ENCODE peak calls at places on chromosome 14, in ten cellular contexts. One of them, this sample, is unnamed.

GRCh38 chr14:21768116-21768874 is 94.7 kb upstream of the OR4E1 start:
- DNase-seq in NCI-H774: no peak
- DNase-seq in activated T-cell treated with anti-CD3 and anti-CD28 coated beads, Interleukin-2, amount 50 U/mL, for 72 hours: peak; percentile 19
- DNase-seq in stimulated activated naive CD8-positive, alpha-beta T cell treated with anti-CD3 and anti-CD28 coated beads, Interleukin-15, Interleukin-2, amounts not matched to agents 100 U/mL and 50 U/mL, for 24 hours: no peak
- DNase-seq in effector CD4-positive, alpha-beta T cell: no peak
- DNase-seq in GM10248: peak; percentile 14
- DNase-seq in T-helper 9 cell: no peak
- DNase-seq in HS-5: no peak
- DNase-seq in GM04504: no peak
- DNase-seq in stimulated activated CD4-positive, alpha-beta T cell treated with anti-CD3 and anti-CD28 coated beads, Interleukin-4, amount 100 ng/mL, for 48 hours: no peak
- DNase-seq in this sample: no peak

GRCh38 chr14:35347323-35348043 is 55.3 kb downstream of the PSMA6 start:
- DNase-seq in activated T-cell treated with anti-CD3 and anti-CD28 coated beads, Interleukin-2, amount 50 U/mL, for 72 hours: no peak
- DNase-seq in GM10248: no peak
- DNase-seq in T-helper 9 cell: no peak
- DNase-seq in stimulated activated CD4-positive, alpha-beta T cell treated with anti-CD3 and anti-CD28 coated beads, Interleukin-4, amount 100 ng/mL, for 48 hours: no peak
- DNase-seq in GM04504: no peak
- DNase-seq in HS-5: no peak
- DNase-seq in stimulated activated naive CD8-positive, alpha-beta T cell treated with anti-CD3 and anti-CD28 coated beads, Interleukin-15, Interleukin-2, amounts not matched to agents 100 U/mL and 50 U/mL, for 24 hours: no peak
- DNase-seq in effector CD4-positive, alpha-beta T cell: no peak
- DNase-seq in NCI-H774: no peak
- DNase-seq in this sample: no peak

GRCh38 chr14:92503756-92504491 is 9.7 kb upstream of the RIN3 start:
- DNase-seq in NCI-H774: no peak
- DNase-seq in HS-5: peak; percentile 77
- DNase-seq in GM10248: no peak
- DNase-seq in GM04504: peak; percentile 72
- DNase-seq in activated T-cell treated with anti-CD3 and anti-CD28 coated beads, Interleukin-2, amount 50 U/mL, for 72 hours: no peak
- DNase-seq in effector CD4-positive, alpha-beta T cell: no peak
- DNase-seq in stimulated activated CD4-positive, alpha-beta T cell treated with anti-CD3 and anti-CD28 coated beads, Interleukin-4, amount 100 ng/mL, for 48 hours: no peak
- DNase-seq in T-helper 9 cell: no peak
- DNase-seq in stimulated activated naive CD8-positive, alpha-beta T cell treated with anti-CD3 and anti-CD28 coated beads, Interleukin-15, Interleukin-2, amounts not matched to agents 100 U/mL and 50 U/mL, for 24 hours: no peak
- DNase-seq in this sample: no peak

GRCh38 chr14:103188691-103189480 is 65.6 kb downstream of the TNFAIP2 start:
- DNase-seq in effector CD4-positive, alpha-beta T cell: peak; percentile 2
- DNase-seq in stimulated activated naive CD8-positive, alpha-beta T cell treated with anti-CD3 and anti-CD28 coated beads, Interleukin-15, Interleukin-2, amounts not matched to agents 100 U/mL and 50 U/mL, for 24 hours: peak; percentile 35
- DNase-seq in HS-5: no peak
- DNase-seq in stimulated activated CD4-positive, alpha-beta T cell treated with anti-CD3 and anti-CD28 coated beads, Interleukin-4, amount 100 ng/mL, for 48 hours: peak; percentile 7
- DNase-seq in GM10248: no peak
- DNase-seq in activated T-cell treated with anti-CD3 and anti-CD28 coated beads, Interleukin-2, amount 50 U/mL, for 72 hours: peak; percentile 51
- DNase-seq in NCI-H774: no peak
- DNase-seq in T-helper 9 cell: peak; percentile 5
- DNase-seq in GM04504: no peak
- DNase-seq in this sample: no peak

GRCh38 chr14:52961060-52961639 is 10.3 kb upstream of the FERMT2 start:
- DNase-seq in stimulated activated CD4-positive, alpha-beta T cell treated with anti-CD3 and anti-CD28 coated beads, Interleukin-4, amount 100 ng/mL, for 48 hours: peak; percentile 33
- DNase-seq in HS-5: no peak
- DNase-seq in GM10248: peak; percentile 63
- DNase-seq in stimulated activated naive CD8-positive, alpha-beta T cell treated with anti-CD3 and anti-CD28 coated beads, Interleukin-15, Interleukin-2, amounts not matched to agents 100 U/mL and 50 U/mL, for 24 hours: peak; percentile 29
- DNase-seq in NCI-H774: no peak
- DNase-seq in T-helper 9 cell: peak; percentile 31
- DNase-seq in activated T-cell treated with anti-CD3 and anti-CD28 coated beads, Interleukin-2, amount 50 U/mL, for 72 hours: peak; percentile 47
- DNase-seq in effector CD4-positive, alpha-beta T cell: peak; percentile 30
- DNase-seq in GM04504: peak; percentile 17
- DNase-seq in this sample: no peak

GRCh38 chr14:55754471-55754870 is 174.5 kb downstream of the KTN1 start:
- DNase-seq in HS-5: no peak
- DNase-seq in activated T-cell treated with anti-CD3 and anti-CD28 coated beads, Interleukin-2, amount 50 U/mL, for 72 hours: no peak
- DNase-seq in GM04504: no peak
- DNase-seq in stimulated activated CD4-positive, alpha-beta T cell treated with anti-CD3 and anti-CD28 coated beads, Interleukin-4, amount 100 ng/mL, for 48 hours: no peak
- DNase-seq in stimulated activated naive CD8-positive, alpha-beta T cell treated with anti-CD3 and anti-CD28 coated beads, Interleukin-15, Interleukin-2, amounts not matched to agents 100 U/mL and 50 U/mL, for 24 hours: no peak
- DNase-seq in effector CD4-positive, alpha-beta T cell: no peak
- DNase-seq in T-helper 9 cell: no peak
- DNase-seq in NCI-H774: no peak
- DNase-seq in GM10248: no peak
- DNase-seq in this sample: no peak

GRCh38 chr14:53128303-53128702 is 24.8 kb downstream of the DDHD1 start:
- DNase-seq in GM10248: no peak
- DNase-seq in HS-5: no peak
- DNase-seq in T-helper 9 cell: no peak
- DNase-seq in stimulated activated naive CD8-positive, alpha-beta T cell treated with anti-CD3 and anti-CD28 coated beads, Interleukin-15, Interleukin-2, amounts not matched to agents 100 U/mL and 50 U/mL, for 24 hours: no peak
- DNase-seq in activated T-cell treated with anti-CD3 and anti-CD28 coated beads, Interleukin-2, amount 50 U/mL, for 72 hours: no peak
- DNase-seq in NCI-H774: no peak
- DNase-seq in stimulated activated CD4-positive, alpha-beta T cell treated with anti-CD3 and anti-CD28 coated beads, Interleukin-4, amount 100 ng/mL, for 48 hours: no peak
- DNase-seq in effector CD4-positive, alpha-beta T cell: no peak
- DNase-seq in GM04504: no peak
- DNase-seq in this sample: no peak

GRCh38 chr14:89748004-89748403 is 206.5 kb downstream of the EFCAB11 start:
- DNase-seq in GM10248: no peak
- DNase-seq in HS-5: no peak
- DNase-seq in T-helper 9 cell: no peak
- DNase-seq in activated T-cell treated with anti-CD3 and anti-CD28 coated beads, Interleukin-2, amount 50 U/mL, for 72 hours: peak; percentile 43
- DNase-seq in NCI-H774: no peak
- DNase-seq in stimulated activated naive CD8-positive, alpha-beta T cell treated with anti-CD3 and anti-CD28 coated beads, Interleukin-15, Interleukin-2, amounts not matched to agents 100 U/mL and 50 U/mL, for 24 hours: no peak
- DNase-seq in effector CD4-positive, alpha-beta T cell: no peak
- DNase-seq in GM04504: no peak
- DNase-seq in stimulated activated CD4-positive, alpha-beta T cell treated with anti-CD3 and anti-CD28 coated beads, Interleukin-4, amount 100 ng/mL, for 48 hours: peak; percentile 26
- DNase-seq in this sample: peak; percentile 54

GRCh38 chr14:98122527-98122926 is 1149.5 kb downstream of the BCL11B start:
- DNase-seq in GM10248: no peak
- DNase-seq in stimulated activated naive CD8-positive, alpha-beta T cell treated with anti-CD3 and anti-CD28 coated beads, Interleukin-15, Interleukin-2, amounts not matched to agents 100 U/mL and 50 U/mL, for 24 hours: no peak
- DNase-seq in GM04504: no peak
- DNase-seq in NCI-H774: no peak
- DNase-seq in HS-5: no peak
- DNase-seq in activated T-cell treated with anti-CD3 and anti-CD28 coated beads, Interleukin-2, amount 50 U/mL, for 72 hours: no peak
- DNase-seq in stimulated activated CD4-positive, alpha-beta T cell treated with anti-CD3 and anti-CD28 coated beads, Interleukin-4, amount 100 ng/mL, for 48 hours: no peak
- DNase-seq in effector CD4-positive, alpha-beta T cell: no peak
- DNase-seq in T-helper 9 cell: no peak
- DNase-seq in this sample: no peak

GRCh38 chr14:53409974-53410373 is 256.9 kb upstream of the DDHD1 start:
- DNase-seq in stimulated activated CD4-positive, alpha-beta T cell treated with anti-CD3 and anti-CD28 coated beads, Interleukin-4, amount 100 ng/mL, for 48 hours: no peak
- DNase-seq in GM04504: no peak
- DNase-seq in effector CD4-positive, alpha-beta T cell: no peak
- DNase-seq in T-helper 9 cell: no peak
- DNase-seq in stimulated activated naive CD8-positive, alpha-beta T cell treated with anti-CD3 and anti-CD28 coated beads, Interleukin-15, Interleukin-2, amounts not matched to agents 100 U/mL and 50 U/mL, for 24 hours: no peak
- DNase-seq in NCI-H774: no peak
- DNase-seq in activated T-cell treated with anti-CD3 and anti-CD28 coated beads, Interleukin-2, amount 50 U/mL, for 72 hours: no peak
- DNase-seq in HS-5: no peak
- DNase-seq in GM10248: no peak
- DNase-seq in this sample: no peak

GRCh38 chr14:105473033-105473676 is 1.5 kb upstream of the CRIP2 start:
- DNase-seq in T-helper 9 cell: no peak
- DNase-seq in GM10248: no peak
- DNase-seq in effector CD4-positive, alpha-beta T cell: no peak
- DNase-seq in activated T-cell treated with anti-CD3 and anti-CD28 coated beads, Interleukin-2, amount 50 U/mL, for 72 hours: no peak
- DNase-seq in stimulated activated naive CD8-positive, alpha-beta T cell treated with anti-CD3 and anti-CD28 coated beads, Interleukin-15, Interleukin-2, amounts not matched to agents 100 U/mL and 50 U/mL, for 24 hours: no peak
- DNase-seq in HS-5: no peak
- DNase-seq in GM04504: no peak
- DNase-seq in stimulated activated CD4-positive, alpha-beta T cell treated with anti-CD3 and anti-CD28 coated beads, Interleukin-4, amount 100 ng/mL, for 48 hours: no peak
- DNase-seq in NCI-H774: no peak
- DNase-seq in this sample: no peak

GRCh38 chr14:105060751-105061427 is 4.3 kb downstream of the GPR132 start:
- DNase-seq in T-helper 9 cell: no peak
- DNase-seq in stimulated activated naive CD8-positive, alpha-beta T cell treated with anti-CD3 and anti-CD28 coated beads, Interleukin-15, Interleukin-2, amounts not matched to agents 100 U/mL and 50 U/mL, for 24 hours: peak; percentile 70
- DNase-seq in GM04504: no peak
- DNase-seq in GM10248: no peak
- DNase-seq in activated T-cell treated with anti-CD3 and anti-CD28 coated beads, Interleukin-2, amount 50 U/mL, for 72 hours: peak; percentile 48
- DNase-seq in stimulated activated CD4-positive, alpha-beta T cell treated with anti-CD3 and anti-CD28 coated beads, Interleukin-4, amount 100 ng/mL, for 48 hours: no peak
- DNase-seq in NCI-H774: no peak
- DNase-seq in HS-5: no peak
- DNase-seq in effector CD4-positive, alpha-beta T cell: no peak
- DNase-seq in this sample: no peak

GRCh38 chr14:96482986-96483385 is 19.2 kb upstream of the PAPOLA start:
- DNase-seq in effector CD4-positive, alpha-beta T cell: no peak
- DNase-seq in stimulated activated naive CD8-positive, alpha-beta T cell treated with anti-CD3 and anti-CD28 coated beads, Interleukin-15, Interleukin-2, amounts not matched to agents 100 U/mL and 50 U/mL, for 24 hours: no peak
- DNase-seq in GM04504: no peak
- DNase-seq in HS-5: no peak
- DNase-seq in T-helper 9 cell: no peak
- DNase-seq in activated T-cell treated with anti-CD3 and anti-CD28 coated beads, Interleukin-2, amount 50 U/mL, for 72 hours: no peak
- DNase-seq in NCI-H774: no peak
- DNase-seq in GM10248: no peak
- DNase-seq in stimulated activated CD4-positive, alpha-beta T cell treated with anti-CD3 and anti-CD28 coated beads, Interleukin-4, amount 100 ng/mL, for 48 hours: no peak
- DNase-seq in this sample: no peak

GRCh38 chr14:63209160-63209559 is 4.9 kb downstream of the RHOJ start:
- DNase-seq in effector CD4-positive, alpha-beta T cell: no peak
- DNase-seq in stimulated activated naive CD8-positive, alpha-beta T cell treated with anti-CD3 and anti-CD28 coated beads, Interleukin-15, Interleukin-2, amounts not matched to agents 100 U/mL and 50 U/mL, for 24 hours: no peak
- DNase-seq in GM04504: no peak
- DNase-seq in HS-5: no peak
- DNase-seq in activated T-cell treated with anti-CD3 and anti-CD28 coated beads, Interleukin-2, amount 50 U/mL, for 72 hours: no peak
- DNase-seq in T-helper 9 cell: no peak
- DNase-seq in NCI-H774: no peak
- DNase-seq in GM10248: no peak
- DNase-seq in stimulated activated CD4-positive, alpha-beta T cell treated with anti-CD3 and anti-CD28 coated beads, Interleukin-4, amount 100 ng/mL, for 48 hours: no peak
- DNase-seq in this sample: no peak

GRCh38 chr14:31930493-31931225 is 146.4 kb upstream of the ARHGAP5 start:
- DNase-seq in NCI-H774: no peak
- DNase-seq in HS-5: no peak
- DNase-seq in stimulated activated CD4-positive, alpha-beta T cell treated with anti-CD3 and anti-CD28 coated beads, Interleukin-4, amount 100 ng/mL, for 48 hours: no peak
- DNase-seq in T-helper 9 cell: no peak
- DNase-seq in activated T-cell treated with anti-CD3 and anti-CD28 coated beads, Interleukin-2, amount 50 U/mL, for 72 hours: no peak
- DNase-seq in effector CD4-positive, alpha-beta T cell: no peak
- DNase-seq in stimulated activated naive CD8-positive, alpha-beta T cell treated with anti-CD3 and anti-CD28 coated beads, Interleukin-15, Interleukin-2, amounts not matched to agents 100 U/mL and 50 U/mL, for 24 hours: no peak
- DNase-seq in GM04504: no peak
- DNase-seq in GM10248: no peak
- DNase-seq in this sample: no peak

GRCh38 chr14:34030864-34031263 is 80.0 kb upstream of the EGLN3 start:
- DNase-seq in effector CD4-positive, alpha-beta T cell: no peak
- DNase-seq in T-helper 9 cell: no peak
- DNase-seq in stimulated activated CD4-positive, alpha-beta T cell treated with anti-CD3 and anti-CD28 coated beads, Interleukin-4, amount 100 ng/mL, for 48 hours: no peak
- DNase-seq in HS-5: no peak
- DNase-seq in activated T-cell treated with anti-CD3 and anti-CD28 coated beads, Interleukin-2, amount 50 U/mL, for 72 hours: no peak
- DNase-seq in GM04504: peak; percentile 35
- DNase-seq in stimulated activated naive CD8-positive, alpha-beta T cell treated with anti-CD3 and anti-CD28 coated beads, Interleukin-15, Interleukin-2, amounts not matched to agents 100 U/mL and 50 U/mL, for 24 hours: no peak
- DNase-seq in NCI-H774: no peak
- DNase-seq in GM10248: no peak
- DNase-seq in this sample: peak; percentile 47

GRCh38 chr14:23413681-23414080 is 5.6 kb upstream of the MYH6 start:
- DNase-seq in GM04504: no peak
- DNase-seq in activated T-cell treated with anti-CD3 and anti-CD28 coated beads, Interleukin-2, amount 50 U/mL, for 72 hours: no peak
- DNase-seq in NCI-H774: no peak
- DNase-seq in HS-5: no peak
- DNase-seq in GM10248: no peak
- DNase-seq in stimulated activated CD4-positive, alpha-beta T cell treated with anti-CD3 and anti-CD28 coated beads, Interleukin-4, amount 100 ng/mL, for 48 hours: no peak
- DNase-seq in T-helper 9 cell: no peak
- DNase-seq in effector CD4-positive, alpha-beta T cell: no peak
- DNase-seq in stimulated activated naive CD8-positive, alpha-beta T cell treated with anti-CD3 and anti-CD28 coated beads, Interleukin-15, Interleukin-2, amounts not matched to agents 100 U/mL and 50 U/mL, for 24 hours: no peak
- DNase-seq in this sample: no peak

GRCh38 chr14:55752580-55753365 is 172.8 kb downstream of the KTN1 start:
- DNase-seq in stimulated activated naive CD8-positive, alpha-beta T cell treated with anti-CD3 and anti-CD28 coated beads, Interleukin-15, Interleukin-2, amounts not matched to agents 100 U/mL and 50 U/mL, for 24 hours: no peak
- DNase-seq in effector CD4-positive, alpha-beta T cell: no peak
- DNase-seq in NCI-H774: peak; percentile 20
- DNase-seq in T-helper 9 cell: no peak
- DNase-seq in stimulated activated CD4-positive, alpha-beta T cell treated with anti-CD3 and anti-CD28 coated beads, Interleukin-4, amount 100 ng/mL, for 48 hours: no peak
- DNase-seq in GM10248: no peak
- DNase-seq in GM04504: no peak
- DNase-seq in activated T-cell treated with anti-CD3 and anti-CD28 coated beads, Interleukin-2, amount 50 U/mL, for 72 hours: no peak
- DNase-seq in HS-5: no peak
- DNase-seq in this sample: peak; percentile 15

GRCh38 chr14:79448922-79449321 is 762.4 kb downstream of the DIO2 start:
- DNase-seq in T-helper 9 cell: no peak
- DNase-seq in HS-5: no peak
- DNase-seq in activated T-cell treated with anti-CD3 and anti-CD28 coated beads, Interleukin-2, amount 50 U/mL, for 72 hours: no peak
- DNase-seq in GM10248: no peak
- DNase-seq in effector CD4-positive, alpha-beta T cell: no peak
- DNase-seq in stimulated activated naive CD8-positive, alpha-beta T cell treated with anti-CD3 and anti-CD28 coated beads, Interleukin-15, Interleukin-2, amounts not matched to agents 100 U/mL and 50 U/mL, for 24 hours: no peak
- DNase-seq in stimulated activated CD4-positive, alpha-beta T cell treated with anti-CD3 and anti-CD28 coated beads, Interleukin-4, amount 100 ng/mL, for 48 hours: no peak
- DNase-seq in NCI-H774: no peak
- DNase-seq in GM04504: no peak
- DNase-seq in this sample: no peak

GRCh38 chr14:103706551-103707328 is 8.5 kb downstream of the XRCC3 start:
- DNase-seq in activated T-cell treated with anti-CD3 and anti-CD28 coated beads, Interleukin-2, amount 50 U/mL, for 72 hours: no peak
- DNase-seq in stimulated activated CD4-positive, alpha-beta T cell treated with anti-CD3 and anti-CD28 coated beads, Interleukin-4, amount 100 ng/mL, for 48 hours: no peak
- DNase-seq in stimulated activated naive CD8-positive, alpha-beta T cell treated with anti-CD3 and anti-CD28 coated beads, Interleukin-15, Interleukin-2, amounts not matched to agents 100 U/mL and 50 U/mL, for 24 hours: no peak
- DNase-seq in GM10248: no peak
- DNase-seq in NCI-H774: no peak
- DNase-seq in T-helper 9 cell: no peak
- DNase-seq in GM04504: no peak
- DNase-seq in HS-5: no peak
- DNase-seq in effector CD4-positive, alpha-beta T cell: no peak
- DNase-seq in this sample: no peak

GRCh38 chr14:24631749-24632335 is 2.1 kb downstream of the GZMB start:
- DNase-seq in stimulated activated naive CD8-positive, alpha-beta T cell treated with anti-CD3 and anti-CD28 coated beads, Interleukin-15, Interleukin-2, amounts not matched to agents 100 U/mL and 50 U/mL, for 24 hours: peak; percentile 37
- DNase-seq in stimulated activated CD4-positive, alpha-beta T cell treated with anti-CD3 and anti-CD28 coated beads, Interleukin-4, amount 100 ng/mL, for 48 hours: no peak
- DNase-seq in NCI-H774: no peak
- DNase-seq in effector CD4-positive, alpha-beta T cell: no peak
- DNase-seq in GM10248: no peak
- DNase-seq in HS-5: no peak
- DNase-seq in GM04504: no peak
- DNase-seq in T-helper 9 cell: no peak
- DNase-seq in activated T-cell treated with anti-CD3 and anti-CD28 coated beads, Interleukin-2, amount 50 U/mL, for 72 hours: no peak
- DNase-seq in this sample: no peak

GRCh38 chr14:105201928-105202513 is 20.9 kb upstream of the NUDT14 start:
- DNase-seq in GM10248: peak; percentile 69
- DNase-seq in effector CD4-positive, alpha-beta T cell: no peak
- DNase-seq in NCI-H774: no peak
- DNase-seq in activated T-cell treated with anti-CD3 and anti-CD28 coated beads, Interleukin-2, amount 50 U/mL, for 72 hours: peak; percentile 47
- DNase-seq in T-helper 9 cell: no peak
- DNase-seq in stimulated activated naive CD8-positive, alpha-beta T cell treated with anti-CD3 and anti-CD28 coated beads, Interleukin-15, Interleukin-2, amounts not matched to agents 100 U/mL and 50 U/mL, for 24 hours: peak; percentile 67
- DNase-seq in GM04504: no peak
- DNase-seq in HS-5: no peak
- DNase-seq in stimulated activated CD4-positive, alpha-beta T cell treated with anti-CD3 and anti-CD28 coated beads, Interleukin-4, amount 100 ng/mL, for 48 hours: no peak
- DNase-seq in this sample: no peak

GRCh38 chr14:55867726-55868125 is 250.5 kb upstream of the PELI2 start:
- DNase-seq in effector CD4-positive, alpha-beta T cell: no peak
- DNase-seq in activated T-cell treated with anti-CD3 and anti-CD28 coated beads, Interleukin-2, amount 50 U/mL, for 72 hours: no peak
- DNase-seq in NCI-H774: no peak
- DNase-seq in GM10248: no peak
- DNase-seq in T-helper 9 cell: no peak
- DNase-seq in stimulated activated naive CD8-positive, alpha-beta T cell treated with anti-CD3 and anti-CD28 coated beads, Interleukin-15, Interleukin-2, amounts not matched to agents 100 U/mL and 50 U/mL, for 24 hours: no peak
- DNase-seq in HS-5: peak; percentile 14
- DNase-seq in GM04504: no peak
- DNase-seq in stimulated activated CD4-positive, alpha-beta T cell treated with anti-CD3 and anti-CD28 coated beads, Interleukin-4, amount 100 ng/mL, for 48 hours: no peak
- DNase-seq in this sample: peak; percentile 20

GRCh38 chr14:26719514-26719913 is 121.7 kb upstream of the NOVA1 start:
- DNase-seq in effector CD4-positive, alpha-beta T cell: no peak
- DNase-seq in T-helper 9 cell: no peak
- DNase-seq in stimulated activated naive CD8-positive, alpha-beta T cell treated with anti-CD3 and anti-CD28 coated beads, Interleukin-15, Interleukin-2, amounts not matched to agents 100 U/mL and 50 U/mL, for 24 hours: no peak
- DNase-seq in stimulated activated CD4-positive, alpha-beta T cell treated with anti-CD3 and anti-CD28 coated beads, Interleukin-4, amount 100 ng/mL, for 48 hours: no peak
- DNase-seq in GM10248: no peak
- DNase-seq in NCI-H774: no peak
- DNase-seq in HS-5: peak; percentile 74
- DNase-seq in activated T-cell treated with anti-CD3 and anti-CD28 coated beads, Interleukin-2, amount 50 U/mL, for 72 hours: no peak
- DNase-seq in GM04504: no peak
- DNase-seq in this sample: peak; percentile 48

GRCh38 chr14:24291446-24292117 is 8.0 kb downstream of the DHRS1 start:
- DNase-seq in stimulated activated CD4-positive, alpha-beta T cell treated with anti-CD3 and anti-CD28 coated beads, Interleukin-4, amount 100 ng/mL, for 48 hours: no peak
- DNase-seq in NCI-H774: no peak
- DNase-seq in GM10248: no peak
- DNase-seq in effector CD4-positive, alpha-beta T cell: no peak
- DNase-seq in T-helper 9 cell: no peak
- DNase-seq in stimulated activated naive CD8-positive, alpha-beta T cell treated with anti-CD3 and anti-CD28 coated beads, Interleukin-15, Interleukin-2, amounts not matched to agents 100 U/mL and 50 U/mL, for 24 hours: no peak
- DNase-seq in activated T-cell treated with anti-CD3 and anti-CD28 coated beads, Interleukin-2, amount 50 U/mL, for 72 hours: no peak
- DNase-seq in HS-5: no peak
- DNase-seq in GM04504: no peak
- DNase-seq in this sample: no peak

GRCh38 chr14:100246136-100246535 is 7.2 kb downstream of the YY1 start:
- DNase-seq in HS-5: no peak
- DNase-seq in GM04504: no peak
- DNase-seq in NCI-H774: no peak
- DNase-seq in GM10248: no peak
- DNase-seq in activated T-cell treated with anti-CD3 and anti-CD28 coated beads, Interleukin-2, amount 50 U/mL, for 72 hours: no peak
- DNase-seq in stimulated activated naive CD8-positive, alpha-beta T cell treated with anti-CD3 and anti-CD28 coated beads, Interleukin-15, Interleukin-2, amounts not matched to agents 100 U/mL and 50 U/mL, for 24 hours: no peak
- DNase-seq in stimulated activated CD4-positive, alpha-beta T cell treated with anti-CD3 and anti-CD28 coated beads, Interleukin-4, amount 100 ng/mL, for 48 hours: no peak
- DNase-seq in effector CD4-positive, alpha-beta T cell: no peak
- DNase-seq in T-helper 9 cell: no peak
- DNase-seq in this sample: no peak

GRCh38 chr14:36633580-36633979 is 28.1 kb upstream of the PAX9 start:
- DNase-seq in GM10248: no peak
- DNase-seq in stimulated activated naive CD8-positive, alpha-beta T cell treated with anti-CD3 and anti-CD28 coated beads, Interleukin-15, Interleukin-2, amounts not matched to agents 100 U/mL and 50 U/mL, for 24 hours: no peak
- DNase-seq in GM04504: no peak
- DNase-seq in NCI-H774: no peak
- DNase-seq in effector CD4-positive, alpha-beta T cell: no peak
- DNase-seq in T-helper 9 cell: no peak
- DNase-seq in stimulated activated CD4-positive, alpha-beta T cell treated with anti-CD3 and anti-CD28 coated beads, Interleukin-4, amount 100 ng/mL, for 48 hours: no peak
- DNase-seq in HS-5: no peak
- DNase-seq in activated T-cell treated with anti-CD3 and anti-CD28 coated beads, Interleukin-2, amount 50 U/mL, for 72 hours: no peak
- DNase-seq in this sample: no peak

GRCh38 chr14:104643306-104643705 is 38.7 kb upstream of the TMEM179 start:
- DNase-seq in GM04504: no peak
- DNase-seq in HS-5: no peak
- DNase-seq in activated T-cell treated with anti-CD3 and anti-CD28 coated beads, Interleukin-2, amount 50 U/mL, for 72 hours: no peak
- DNase-seq in NCI-H774: no peak
- DNase-seq in effector CD4-positive, alpha-beta T cell: no peak
- DNase-seq in stimulated activated naive CD8-positive, alpha-beta T cell treated with anti-CD3 and anti-CD28 coated beads, Interleukin-15, Interleukin-2, amounts not matched to agents 100 U/mL and 50 U/mL, for 24 hours: no peak
- DNase-seq in GM10248: no peak
- DNase-seq in T-helper 9 cell: no peak
- DNase-seq in stimulated activated CD4-positive, alpha-beta T cell treated with anti-CD3 and anti-CD28 coated beads, Interleukin-4, amount 100 ng/mL, for 48 hours: no peak
- DNase-seq in this sample: no peak